ENCODE peak calls at places on chromosomes 4 and X, in eight cellular contexts. G is HCT116; Z is CD4-positive, alpha-beta T cell; D is heart left ventricle; F is fibroblast of lung; B is left ventricle myocardium inferior; O is mucosa of descending colon; P is CD4-positive, CD25-positive, alpha-beta regulatory T cell. M is an unnamed sample. For H3K9me3, the result is how much of the 10 kb centered on the place peaks cover.

GRCh38 chr4:125393825-125394224 is 79.1 kb downstream of the FAT4 start:
- DNase-seq in Z (no peak), P (no peak), D (no peak), G (no peak), O (no peak), B (no peak), F (no peak), M (no peak)

GRCh38 chrX:15686818-15687685 is 22.4 kb upstream of the CLTRN start:
- DNase-seq in G (peak), O (no peak), Z (peak), F (peak), D (no peak), P (peak), B (no peak), M (peak)

GRCh38 chrX:17814557-17814956 is 46.5 kb downstream of the RAI2 start:
- DNase-seq in O (no peak), P (no peak), F (peak), Z (no peak), G (no peak), D (no peak), B (no peak), M (peak)

GRCh38 chrX:139831689-139832456 is 101.0 kb downstream of the ATP11C start:
- DNase-seq in G (no peak), O (no peak), F (peak), B (no peak), P (no peak), Z (no peak), D (no peak), M (peak)

GRCh38 chr4:152815078-152815477 is 35.3 kb downstream of the ARFIP1 start:
- DNase-seq in G (no peak), O (no peak), Z (no peak), P (no peak), B (no peak), F (peak), D (no peak), M (no peak)

GRCh38 chr4:147096667-147097604 is 151.3 kb upstream of the TTC29 start:
- DNase-seq in G (peak), O (no peak), D (no peak), F (peak), B (no peak), P (no peak), Z (no peak), M (peak)

GRCh38 chr4:142549248-142549647 is 296.9 kb downstream of the INPP4B start:
- DNase-seq in B (no peak), P (no peak), D (no peak), F (no peak), O (no peak), G (no peak), Z (no peak), M (peak)

GRCh38 chr4:97912151-97912550 is 231.1 kb downstream of the STPG2 start:
- DNase-seq in F (no peak), D (no peak), G (no peak), P (no peak), Z (no peak), O (no peak), B (no peak), M (no peak)

GRCh38 chr4:3324093-3324815 is 31.4 kb downstream of the RGS12 start:
- DNase-seq in D (no peak), O (no peak), P (no peak), F (no peak), B (no peak), G (no peak), Z (no peak), M (no peak)

GRCh38 chr4:26051278-26051677 is 137.3 kb downstream of the SMIM20 start:
- DNase-seq in Z (no peak), D (no peak), O (no peak), F (peak), G (no peak), B (no peak), P (no peak), M (no peak)

GRCh38 chr4:23882976-23883531 is 6.8 kb downstream of the PPARGC1A start:
- DNase-seq in F (no peak), O (no peak), P (no peak), D (no peak), G (no peak), Z (no peak), B (no peak), M (peak)

GRCh38 chrX:78831523-78831922 is 84.0 kb downstream of the LPAR4 start:
- DNase-seq in O (no peak), F (no peak), G (no peak), P (no peak), B (no peak), D (no peak), Z (no peak), M (no peak)

GRCh38 chr4:95541094-95541493 is 7.7 kb downstream of the UNC5C start:
- DNase-seq in F (no peak), G (no peak), Z (no peak), B (no peak), P (no peak), O (no peak), D (no peak), M (peak)

GRCh38 chrX:136584545-136584944 is 52.5 kb downstream of the VGLL1 start:
- DNase-seq in O (no peak), F (no peak), Z (no peak), B (no peak), P (no peak), G (no peak), D (no peak), M (no peak)

GRCh38 chr4:42277291-42277690 is 120.0 kb upstream of the SHISA3 start:
- DNase-seq in O (no peak), B (no peak), F (peak), D (no peak), G (no peak), Z (no peak), P (no peak), M (no peak)

GRCh38 chrX:56974408-56974807 is 20.9 kb downstream of the SPIN3 start:
- DNase-seq in D (no peak), P (no peak), B (no peak), O (no peak), Z (no peak), F (no peak), G (no peak), M (no peak)

GRCh38 chr4:157221426-157221894 is 932 bp downstream of the GRIA2 start:
- DNase-seq in D (no peak), O (no peak), G (no peak), F (no peak), P (no peak), B (no peak), Z (no peak), M (no peak)

GRCh38 chr4:128353791-128354190 is 66.2 kb upstream of the PGRMC2 start:
- DNase-seq in F (peak), D (no peak), B (no peak), Z (no peak), G (no peak), P (no peak), O (no peak), M (no peak)

GRCh38 chrX:132181364-132181763 is 37.9 kb downstream of the RAP2C start:
- DNase-seq in Z (no peak), B (peak), F (no peak), O (no peak), D (peak), P (no peak), G (no peak), M (peak)

GRCh38 chrX:13955975-13956374 is 73.7 kb downstream of the GEMIN8 start:
- DNase-seq in O (no peak), D (no peak), B (no peak), G (no peak), Z (no peak), P (no peak), F (no peak), M (no peak)

GRCh38 chrX:75642811-75643361 is 120.0 kb upstream of the ZDHHC15 start:
- DNase-seq in O (no peak), F (no peak), P (no peak), D (no peak), B (no peak), Z (no peak), G (no peak), M (no peak)

GRCh38 chr4:98626350-98626749 is 32.1 kb downstream of the TSPAN5 start:
- DNase-seq in Z (no peak), O (no peak), B (peak), G (peak), F (peak), P (no peak), D (peak), M (peak)

GRCh38 chr4:122652379-122652778 is 31.5 kb upstream of the IL21 start:
- DNase-seq in B (no peak), F (peak), G (peak), P (no peak), D (no peak), O (no peak), Z (peak), M (peak)

GRCh38 chrX:101774340-101774739 is 114.7 kb upstream of the ARMCX2 start:
- DNase-seq in F (no peak), Z (no peak), D (no peak), P (no peak), B (no peak), O (no peak), G (no peak), M (no peak)

GRCh38 chr4:24471623-24472510 is 112.5 kb downstream of the DHX15 start:
- DNase-seq in B (peak), Z (no peak), F (no peak), O (peak), G (no peak), D (no peak), P (no peak), M (no peak)

GRCh38 chr4:88765729-88766128 is 68.1 kb upstream of the NAP1L5 start:
- DNase-seq in G (no peak), D (peak), O (no peak), B (peak), F (peak), P (no peak), Z (no peak), M (peak)

GRCh38 chr4:20251796-20252655 is at the start of gene SLIT2:
- DNase-seq in O (peak), P (no peak), Z (no peak), B (peak), G (peak), F (peak), D (peak), M (peak)

GRCh38 chrX:34638116-34638515 is 19.0 kb downstream of the TMEM47 start:
- DNase-seq in D (no peak), O (no peak), F (peak), Z (no peak), B (no peak), P (no peak), G (no peak), M (no peak)

GRCh38 chr4:8772499-8773123 is 99.0 kb downstream of the HMX1 start:
- DNase-seq in B (peak), P (no peak), Z (no peak), G (no peak), D (peak), O (peak), F (no peak), M (no peak)

GRCh38 chrX:115972717-115973116 is 197.8 kb upstream of the AGTR2 start:
- DNase-seq in P (no peak), O (no peak), B (no peak), F (no peak), D (no peak), Z (no peak), G (no peak), M (no peak)

GRCh38 chrX:120560405-120560841 is 339 bp downstream of the CUL4B start:
- DNase-seq in B (peak), F (peak), Z (peak), G (no peak), O (peak), D (peak), P (peak), M (peak)

GRCh38 chrX:36927712-36928111 is 80.5 kb upstream of the FAM47C start:
- DNase-seq in B (no peak), O (no peak), D (no peak), G (no peak), Z (no peak), F (no peak), P (no peak), M (no peak)

GRCh38 chr4:172188248-172188976 is 375.2 kb downstream of the GALNTL6 start:
- DNase-seq in B (no peak), D (no peak), P (no peak), F (no peak), G (no peak), Z (no peak), O (no peak), M (no peak)

GRCh38 chr4:71830-72229 is 18.7 kb downstream of the ZNF595 start:
- DNase-seq in G (no peak), B (no peak), P (no peak), D (no peak), F (no peak), O (no peak), Z (no peak), M (peak)
- H3K9me3 ChIP-seq in G (under half), B (half or more), P (half or more), D (half or more), F (under half), O (half or more), Z (half or more), M (half or more)

DNA sequence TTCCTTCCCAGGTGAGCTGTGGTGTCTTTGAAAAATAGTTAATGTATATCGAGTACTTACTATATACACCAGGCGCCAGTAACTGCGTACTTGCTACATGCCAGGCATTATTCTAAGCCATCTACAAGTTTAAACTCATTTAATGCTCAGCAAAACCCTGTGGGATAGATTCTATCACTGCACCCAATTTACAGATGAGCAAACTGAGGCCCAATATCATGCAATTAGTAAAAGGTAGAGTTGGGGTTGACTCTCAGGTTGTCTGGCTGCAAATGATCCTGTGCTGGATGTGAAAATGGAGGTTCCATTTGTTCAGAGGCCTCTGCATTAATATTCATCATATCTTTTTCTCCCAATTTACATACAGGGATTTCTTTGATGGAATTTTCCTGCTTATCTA is 17.6 kb downstream of the NKX3-2 start:
- DNase-seq in D (no peak), Z (no peak), P (no peak), F (no peak), O (no peak), B (no peak), G (no peak), M (no peak)
- H3K9me3 ChIP-seq in D (under half), Z (under half), P (under half), F (under half), O (under half), B (under half), G (under half), M (under half)

DNA sequence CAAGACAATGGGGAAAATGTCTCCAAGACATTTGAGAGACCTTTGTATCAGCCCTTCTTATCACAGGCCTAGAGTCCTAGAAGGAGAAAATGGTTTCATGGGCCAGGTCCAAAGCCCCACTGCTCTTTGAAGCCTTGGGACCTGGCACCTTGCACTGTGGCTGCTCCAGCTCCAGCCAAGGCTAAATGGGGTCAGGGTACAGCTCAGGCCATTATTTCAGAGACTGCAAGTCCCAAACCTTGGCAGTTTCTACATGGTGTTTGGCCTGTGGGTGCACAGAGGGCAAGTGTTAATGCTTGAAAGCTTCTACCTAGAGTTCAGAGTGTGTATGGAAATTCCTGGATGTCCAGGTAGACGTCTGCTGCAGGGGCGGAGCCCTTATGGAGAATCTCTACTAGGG is 28.5 kb downstream of the SHROOM3 start:
- DNase-seq in D (no peak), G (no peak), P (no peak), Z (no peak), B (no peak), F (no peak), O (no peak), M (no peak)
- H3K9me3 ChIP-seq in D (under half), G (under half), P (under half), Z (under half), B (under half), F (under half), O (under half), M (under half)

GRCh38 chrX:152893631-152894610 is 3.9 kb upstream of the ZNF185 start:
- DNase-seq in F (no peak), O (no peak), B (no peak), Z (no peak), P (no peak), D (no peak), G (no peak), M (no peak)
- H3K9me3 ChIP-seq in F (under half), O (under half), B (under half), Z (under half), P (under half), D (under half), G (under half), M (under half)

GRCh38 chrX:119147486-119147885 is 19.9 kb upstream of the KIAA1210 start:
- DNase-seq in G (no peak), B (no peak), O (no peak), P (no peak), Z (no peak), F (no peak), D (no peak), M (no peak)

GRCh38 chrX:119150163-119151135 is 22.8 kb upstream of the KIAA1210 start:
- DNase-seq in G (no peak), B (peak), D (no peak), Z (no peak), O (no peak), F (no peak), P (no peak), M (no peak)

GRCh38 chrX:119145241-119145653 is 17.6 kb upstream of the KIAA1210 start:
- DNase-seq in B (no peak), P (no peak), O (no peak), F (peak), D (no peak), G (peak), Z (no peak), M (peak)
- H3K9me3 ChIP-seq in B (under half), P (under half), O (under half), F (under half), D (under half), G (under half), Z (under half), M (under half)

GRCh38 chr4:106090826-106091225 is 195.6 kb downstream of the NPNT start:
- DNase-seq in G (no peak), Z (no peak), B (no peak), F (no peak), P (no peak), D (no peak), O (no peak), M (no peak)
- H3K9me3 ChIP-seq in G (under half), Z (under half), B (half or more), F (under half), P (under half), D (under half), O (under half), M (under half)